ENCODE peak calls at places on chromosomes 4 and X, in nine cellular contexts. Z is hepatocyte; J is activated CD4-positive, alpha-beta T cell treated with anti-CD3 and anti-CD28 coated beads, Interleukin-2, amount 50 U/mL, for 24 hours; O is EL; E is hypothalamus; P is iris pigment epithelial cell; K is central memory CD4-positive, alpha-beta T cell; A is A549; C is left lung. X is an unnamed sample.

GRCh38 chr4:130026185-130026584 is 930.2 kb downstream of the C4orf33 start:
- DNase-seq in K (no peak), Z (no peak), P (no peak), O (no peak), J (no peak), C (no peak), E (no peak), A (no peak), X (no peak)

GRCh38 chr4:97910005-97910404 is 233.3 kb downstream of the STPG2 start:
- DNase-seq in A (peak), Z (peak), E (no peak), K (no peak), P (no peak), C (no peak), O (no peak), J (no peak), X (peak)

GRCh38 chr4:47838445-47838844 is 578 bp upstream of the CORIN start:
- DNase-seq in J (no peak), Z (no peak), E (no peak), A (no peak), O (no peak), K (no peak), C (no peak), P (no peak), X (no peak)

GRCh38 chrX:24264383-24264782 is 49.5 kb downstream of the SUPT20HL2 start:
- DNase-seq in J (no peak), E (no peak), C (no peak), O (no peak), K (no peak), Z (no peak), A (peak), P (peak), X (no peak)

GRCh38 chr4:83378426-83378825 is 43.8 kb upstream of the HPSE start:
- DNase-seq in K (no peak), E (no peak), Z (no peak), P (no peak), J (no peak), C (no peak), O (no peak), A (peak), X (no peak)

GRCh38 chr4:80261989-80262600 is 4.4 kb upstream of the FGF5 start:
- DNase-seq in O (no peak), A (no peak), P (no peak), Z (no peak), K (no peak), C (no peak), E (no peak), J (no peak), X (no peak)

GRCh38 chr4:140154572-140154891 is 548 bp upstream of the MAML3 start:
- DNase-seq in E (no peak), J (no peak), Z (no peak), C (no peak), O (no peak), A (no peak), K (no peak), P (no peak), X (no peak)

GRCh38 chr4:181637186-181638105 is 605.8 kb upstream of the TENM3 start:
- DNase-seq in A (no peak), P (peak), E (no peak), C (no peak), J (no peak), K (no peak), O (peak), Z (no peak), X (no peak)

GRCh38 chrX:135213200-135213844 is 38.5 kb upstream of the ETDA start:
- DNase-seq in E (no peak), K (no peak), A (no peak), O (no peak), J (peak), C (no peak), Z (no peak), P (no peak), X (no peak)

GRCh38 chr4:2789801-2790582 is 2.9 kb upstream of the SH3BP2 start:
- DNase-seq in E (no peak), J (no peak), A (no peak), Z (peak), C (peak), K (no peak), O (no peak), P (no peak), X (no peak)

GRCh38 chrX:44400588-44400987 is 57.1 kb upstream of the EFHC2 start:
- DNase-seq in P (peak), A (peak), Z (peak), O (peak), E (no peak), J (peak), C (peak), K (no peak), X (peak)

GRCh38 chrX:19902110-19902509 is 14.7 kb upstream of the SH3KBP1 start:
- DNase-seq in K (no peak), J (no peak), P (peak), E (no peak), Z (no peak), O (no peak), C (peak), A (no peak), X (no peak)

GRCh38 chr4:111281219-111281618 is 658.3 kb upstream of the PITX2 start:
- DNase-seq in O (no peak), K (no peak), E (no peak), A (no peak), Z (no peak), P (peak), J (no peak), C (no peak), X (peak)

GRCh38 chr4:152500308-152500707 is 35.6 kb downstream of the FBXW7 start:
- DNase-seq in E (no peak), A (no peak), K (no peak), J (no peak), C (no peak), P (no peak), Z (no peak), O (no peak), X (no peak)

GRCh38 chrX:120769576-120770341 is 105.9 kb downstream of the CT47B1 start:
- DNase-seq in Z (peak), A (peak), C (no peak), J (no peak), P (peak), E (no peak), K (no peak), O (peak), X (peak)

GRCh38 chrX:63784902-63785692 is at the start of gene ARHGEF9:
- DNase-seq in P (peak), Z (peak), A (no peak), E (peak), K (no peak), C (no peak), O (peak), J (no peak), X (no peak)

GRCh38 chrX:40108084-40108958 is 10.6 kb upstream of the BCOR start:
- DNase-seq in K (no peak), Z (peak), J (no peak), C (peak), E (peak), A (peak), O (no peak), P (peak), X (no peak)

GRCh38 chr4:78656968-78657445 is 105.4 kb downstream of the ANXA3 start:
- DNase-seq in Z (no peak), J (peak), E (no peak), O (no peak), K (peak), P (no peak), A (no peak), C (no peak), X (no peak)

GRCh38 chr4:108828620-108829019 is 65.8 kb upstream of the ETNPPL start:
- DNase-seq in K (no peak), Z (peak), P (no peak), O (no peak), E (no peak), J (no peak), C (no peak), A (no peak), X (no peak)

X was measured in MCF 10A.